ENCODE peak calls at places on chromosomes 16 and 17, in seven cellular contexts. O is body of pancreas, A is trophoblast cell, T is epithelial cell of prostate, X is neural progenitor cell, C is left lung, Z is Peyer's patch. Y is an unnamed sample.

GRCh38 chr17:28509784-28510183 is 3.6 kb downstream of the FOXN1 start:
- DNase-seq in O (no peak), A (peak; percentile 13), T (no peak), X (no peak), C (no peak), Z (no peak), Y (no peak)

GRCh38 chr16:19809121-19809635 is 75.5 kb downstream of the GPRC5B start:
- DNase-seq in O (peak; percentile 51), A (peak; percentile 70), T (no peak), X (no peak), C (no peak), Z (no peak), Y (peak; percentile 49)

GRCh38 chr16:21646721-21647561 is 5.5 kb downstream of the IGSF6 start:
- DNase-seq in O (no peak), A (no peak), T (no peak), X (no peak), C (no peak), Z (no peak), Y (no peak)

GRCh38 chr17:52048503-52048902 is 110.0 kb downstream of the CA10 start:
- DNase-seq in O (no peak), A (no peak), T (no peak), X (peak; percentile 11), C (no peak), Z (no peak), Y (no peak)

GRCh38 chr17:31803494-31804213 is 55.4 kb downstream of the COPRS start:
- DNase-seq in O (no peak), A (peak; percentile 79), T (no peak), X (no peak), C (no peak), Z (no peak), Y (peak; percentile 38)

GRCh38 chr16:29678691-29679267 is at the start of gene QPRT:
- DNase-seq in O (peak; percentile 70), A (peak; percentile 70), T (no peak), X (peak; percentile 87), C (peak; percentile 52), Z (peak; percentile 77), Y (peak; percentile 78)

GRCh38 chr17:720706-721539 is 6.3 kb upstream of the VPS53 start:
- DNase-seq in O (no peak), A (no peak), T (no peak), X (no peak), C (no peak), Z (no peak), Y (no peak)

GRCh38 chr17:29084476-29085148 is 41.7 kb downstream of the PIPOX start:
- DNase-seq in O (no peak), A (no peak), T (no peak), X (peak; percentile 42), C (no peak), Z (no peak), Y (no peak)

GRCh38 chr16:67415872-67416793 is at the start of gene ZDHHC1:
- DNase-seq in O (peak; percentile 74), A (peak; percentile 39), T (no peak), X (peak; percentile 89), C (peak; percentile 59), Z (peak; percentile 82), Y (peak; percentile 72)

GRCh38 chr16:69286941-69287713 is 24.0 kb upstream of the VPS4A start:
- DNase-seq in O (peak; percentile 34), A (peak; percentile 86), T (no peak), X (peak; percentile 54), C (peak; percentile 67), Z (no peak), Y (peak; percentile 51)

GRCh38 chr17:74520790-74521480 is 10.3 kb downstream of the CD300LB start:
- DNase-seq in O (no peak), A (peak; percentile 52), T (no peak), X (no peak), C (no peak), Z (peak; percentile 30), Y (no peak)

GRCh38 chr16:12901204-12901596 is 198 bp upstream of the SHISA9 start:
- DNase-seq in O (peak; percentile 15), A (no peak), T (no peak), X (peak; percentile 94), C (no peak), Z (no peak), Y (peak; percentile 89)

GRCh38 chr17:3835410-3836229 is 10.4 kb downstream of the NCBP3 start:
- DNase-seq in O (no peak), A (no peak), T (no peak), X (no peak), C (no peak), Z (no peak), Y (no peak)

GRCh38 chr17:80449194-80449929 is 27.0 kb downstream of the NPTX1 start:
- DNase-seq in O (no peak), A (no peak), T (no peak), X (no peak), C (no peak), Z (no peak), Y (no peak)

GRCh38 chr17:79074650-79075432 is at the start of gene ENGASE:
- DNase-seq in O (peak; percentile 95), A (peak; percentile 99), T (peak; percentile 60), X (peak; percentile 99), C (peak; percentile 95), Z (peak; percentile 99), Y (peak; percentile 95)

GRCh38 chr16:85168732-85169256 is 56.5 kb upstream of the CIBAR2 start:
- DNase-seq in O (peak; percentile 50), A (peak; percentile 34), T (no peak), X (peak; percentile 86), C (no peak), Z (no peak), Y (no peak)

GRCh38 chr17:14494161-14494560 is 193.3 kb downstream of the HS3ST3B1 start:
- DNase-seq in O (no peak), A (no peak), T (no peak), X (no peak), C (no peak), Z (no peak), Y (no peak)

GRCh38 chr17:2055494-2056220 is 754 bp downstream of the HIC1 start:
- DNase-seq in O (no peak), A (no peak), T (no peak), X (no peak), C (no peak), Z (peak; percentile 61), Y (no peak)

GRCh38 chr17:36861531-36861930 is 75.7 kb upstream of the LHX1 start:
- DNase-seq in O (no peak), A (no peak), T (no peak), X (no peak), C (no peak), Z (no peak), Y (no peak)

GRCh38 chr17:10170233-10170632 is 28.2 kb downstream of the GAS7 start:
- DNase-seq in O (no peak), A (peak; percentile 75), T (no peak), X (no peak), C (no peak), Z (no peak), Y (no peak)
- H3K27ac ChIP-seq in O (no peak overlapping the region), A (no peak overlapping the region), T (no peak overlapping the region), X (no peak overlapping the region), C (no peak overlapping the region), Z (no peak overlapping the region), Y (no peak overlapping the region)

GRCh38 chr16:58249780-58250478 is 44.9 kb downstream of the PRSS54 start:
- DNase-seq in O (peak; percentile 88), A (peak; percentile 94), T (peak; percentile 36), X (peak; percentile 94), C (peak; percentile 72), Z (peak; percentile 89), Y (peak; percentile 92)
- H3K27ac ChIP-seq in O (no peak overlapping the region), A (no peak overlapping the region), T (peak overlapping the region; percentile 68), X (no peak overlapping the region), C (no peak overlapping the region), Z (no peak overlapping the region), Y (peak overlapping the region; percentile 57)

DNA sequence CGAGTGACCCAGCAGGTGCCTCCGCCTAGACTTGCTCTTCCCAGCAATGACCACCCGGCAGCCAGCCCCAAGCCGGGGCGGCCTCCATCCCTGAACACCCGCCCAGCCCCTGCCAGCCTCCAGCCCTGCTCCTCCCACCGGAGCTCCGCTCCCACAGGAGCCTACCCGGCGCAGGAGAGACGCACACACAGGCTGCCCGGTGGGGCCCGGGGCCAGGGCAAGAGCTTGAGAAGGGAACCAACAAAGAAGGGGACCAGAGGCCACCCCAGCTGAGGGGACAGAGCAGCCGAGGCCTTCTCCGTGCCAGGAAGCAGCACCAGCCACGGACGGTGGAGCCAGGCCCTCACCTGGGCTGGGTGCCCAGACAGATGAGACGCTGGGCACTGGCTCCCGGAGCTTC is 13.8 kb downstream of the PKD1 start:
- DNase-seq in O (no peak), A (no peak), T (no peak), X (no peak), C (no peak), Z (no peak), Y (no peak)
- H3K27ac ChIP-seq in O (no peak overlapping the region), A (no peak overlapping the region), T (peak overlapping the region; percentile 27), X (no peak overlapping the region), C (no peak overlapping the region), Z (no peak overlapping the region), Y (no peak overlapping the region)

GRCh38 chr17:19631905-19632304 is 16.6 kb upstream of the ALDH3A2 start:
- DNase-seq in O (no peak), A (no peak), T (no peak), X (no peak), C (no peak), Z (no peak), Y (no peak)
- H3K27ac ChIP-seq in O (no peak overlapping the region), A (no peak overlapping the region), T (no peak overlapping the region), X (no peak overlapping the region), C (no peak overlapping the region), Z (no peak overlapping the region), Y (no peak overlapping the region)

DNA sequence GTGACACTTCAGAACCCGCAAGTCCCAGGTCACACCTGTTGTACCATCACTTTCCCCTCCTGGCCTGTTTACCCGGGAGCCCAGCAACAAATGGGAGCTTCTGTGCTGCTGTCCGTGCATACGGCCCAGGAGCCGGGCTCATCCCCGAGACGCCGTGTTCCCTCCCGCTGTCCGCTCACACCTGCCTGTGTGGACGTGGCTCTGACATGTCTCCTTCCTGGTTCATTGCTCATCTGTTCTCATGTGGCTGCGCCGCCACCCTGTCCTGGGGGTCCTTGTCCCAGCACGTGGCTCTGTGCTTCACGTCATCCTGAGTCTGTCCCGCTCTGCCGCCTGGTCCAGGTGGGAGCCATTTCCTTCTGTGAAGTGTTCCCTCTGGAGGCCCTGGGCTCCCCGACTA is 37.9 kb downstream of the TBCD start:
- DNase-seq in O (no peak), A (no peak), T (no peak), X (no peak), C (no peak), Z (no peak), Y (no peak)
- H3K27ac ChIP-seq in O (no peak overlapping the region), A (no peak overlapping the region), T (no peak overlapping the region), X (no peak overlapping the region), C (no peak overlapping the region), Z (no peak overlapping the region), Y (no peak overlapping the region)

GRCh38 chr17:57549468-57549867 is 195.6 kb downstream of the CCDC182 start:
- DNase-seq in O (no peak), A (no peak), T (no peak), X (no peak), C (no peak), Z (no peak), Y (no peak)

GRCh38 chr17:57551321-57552079 is 193.6 kb downstream of the CCDC182 start:
- DNase-seq in O (no peak), A (no peak), T (no peak), X (no peak), C (no peak), Z (no peak), Y (no peak)

GRCh38 chr17:57550671-57551315 is 194.3 kb downstream of the CCDC182 start:
- DNase-seq in O (no peak), A (no peak), T (no peak), X (no peak), C (no peak), Z (no peak), Y (no peak)

GRCh38 chr17:57549996-57550395 is 195.1 kb downstream of the CCDC182 start:
- DNase-seq in O (no peak), A (no peak), T (no peak), X (peak; percentile 75), C (no peak), Z (no peak), Y (no peak)

GRCh38 chr17:57548421-57549385 is 196.4 kb downstream of the CCDC182 start:
- DNase-seq in O (no peak), A (no peak), T (no peak), X (no peak), C (no peak), Z (no peak), Y (no peak)
- H3K27ac ChIP-seq in O (no peak overlapping the region), A (no peak overlapping the region), T (no peak overlapping the region), X (peak overlapping the region; percentile 67), C (no peak overlapping the region), Z (no peak overlapping the region), Y (no peak overlapping the region)